ENCODE peak calls at places on chromosomes 11 and 22, in nine cellular contexts. Q, G, T, E, A, N, O, L and Y are unnamed samples.

GRCh38 chr22:49297286-49297870 is 530.3 kb downstream of the BRD1 start:
- DNase-seq in Q (peak; percentile 48), L (no peak), O (no peak), N (no peak), G (peak; percentile 11), E (no peak), T (no peak), A (no peak), Y (no peak)

GRCh38 chr22:35039625-35040024 is 26.3 kb upstream of the ISX start:
- DNase-seq in T (no peak), N (no peak), Q (no peak), E (no peak), O (no peak), L (no peak), G (no peak), A (no peak), Y (no peak)

GRCh38 chr11:32671051-32671450 is 87.4 kb downstream of the EIF3M start:
- DNase-seq in Q (no peak), A (no peak), L (no peak), T (no peak), E (no peak), G (no peak), N (no peak), O (no peak), Y (no peak)

GRCh38 chr22:28252539-28252938 is 333.5 kb upstream of the PITPNB start:
- DNase-seq in O (no peak), Q (no peak), E (no peak), T (no peak), N (no peak), G (no peak), A (no peak), L (no peak), Y (no peak)

GRCh38 chr11:62392506-62392905 is 26.3 kb upstream of the SCGB1A1 start:
- DNase-seq in T (no peak), G (no peak), O (no peak), N (no peak), A (no peak), L (no peak), E (no peak), Q (peak; percentile 18), Y (no peak)

GRCh38 chr11:106989056-106989455 is 29.2 kb downstream of the GUCY1A2 start:
- DNase-seq in T (peak; percentile 47), A (no peak), G (no peak), E (no peak), Q (no peak), O (no peak), L (no peak), N (peak; percentile 47), Y (no peak)

GRCh38 chr22:36083056-36083455 is 54.4 kb upstream of the RBFOX2 start:
- DNase-seq in Q (no peak), T (no peak), O (no peak), L (no peak), G (no peak), A (peak; percentile 27), N (no peak), E (no peak), Y (no peak)

GRCh38 chr11:67421421-67422031 is 6.0 kb downstream of the CARNS1 start:
- DNase-seq in G (no peak), L (no peak), O (no peak), E (no peak), T (no peak), A (no peak), N (no peak), Q (no peak), Y (no peak)

GRCh38 chr22:22030493-22031182 is 48.1 kb upstream of the TOP3B start:
- DNase-seq in N (no peak), G (no peak), Q (no peak), L (no peak), A (no peak), O (no peak), T (peak; percentile 40), E (peak; percentile 14), Y (peak; percentile 61)

GRCh38 chr11:21446939-21447590 is 745.8 kb upstream of the ANO5 start:
- DNase-seq in E (peak; percentile 15), N (no peak), A (no peak), G (no peak), Q (no peak), T (no peak), O (no peak), L (no peak), Y (no peak)

GRCh38 chr22:47610281-47610680 is 847.8 kb downstream of the TBC1D22A start:
- DNase-seq in E (no peak), O (no peak), N (no peak), G (no peak), A (no peak), L (no peak), T (no peak), Q (peak; percentile 50), Y (no peak)
- TF ChIP-seq CTCF in E (no peak), O (no peak), N (no peak), G (no peak), A (no peak), L (no peak), T (no peak), Q (no peak), Y (no peak)

GRCh38 chr11:130448416-130449068 is at the start of gene ADAMTS15:
- DNase-seq in A (peak; percentile 91), L (peak; percentile 51), G (peak; percentile 66), E (peak; percentile 83), T (peak; percentile 81), N (peak; percentile 97), Q (peak; percentile 93), O (no peak), Y (peak; percentile 81)

GRCh38 chr11:130448039-130448415 is 418 bp upstream of the ADAMTS15 start:
- DNase-seq in O (no peak), E (no peak), G (no peak), Q (no peak), N (no peak), T (no peak), L (no peak), A (no peak), Y (no peak)

GRCh38 chr11:130449246-130449990 is 973 bp downstream of the ADAMTS15 start:
- DNase-seq in T (peak; percentile 29), O (no peak), A (no peak), E (no peak), Q (peak; percentile 69), N (no peak), L (no peak), G (no peak), Y (no peak)

GRCh38 chr11:130451261-130452019 is 3.0 kb downstream of the ADAMTS15 start:
- DNase-seq in N (peak; percentile 76), E (no peak), T (peak; percentile 77), L (no peak), A (no peak), O (no peak), Q (no peak), G (no peak), Y (no peak)

DNA sequence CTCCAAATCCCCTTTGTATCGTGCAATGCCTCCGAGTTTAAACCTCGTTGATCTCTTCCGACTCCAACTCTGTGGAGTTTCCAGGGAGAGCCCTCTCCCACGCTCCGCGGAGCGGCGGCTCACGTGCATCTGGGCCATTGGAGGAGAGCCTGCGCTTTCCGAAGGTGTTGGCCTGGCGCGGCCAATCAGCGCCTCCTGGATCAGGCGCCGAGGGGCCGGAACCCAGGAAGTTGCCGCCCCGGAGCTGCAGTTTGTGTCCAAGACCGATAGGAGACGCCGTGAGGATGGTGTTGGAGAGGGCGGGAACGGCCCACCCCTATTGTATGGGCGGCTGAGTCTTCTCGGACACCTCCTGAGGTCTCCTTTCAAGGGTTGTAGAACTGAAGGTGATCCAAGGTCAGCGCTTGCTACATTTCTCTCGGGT is 1.6 kb downstream of the ADAMTS15 start:
- DNase-seq in T (peak; percentile 79), N (no peak), A (peak; percentile 92), L (no peak), O (no peak), E (no peak), G (peak; percentile 71), Q (peak; percentile 86), Y (peak; percentile 91)
- H3K4me3 ChIP-seq in T (peak overlapping the region; percentile 83), N (peak overlapping the region; percentile 94), A (peak overlapping the region; percentile 56), L (no peak overlapping the region), O (peak overlapping the region; percentile 54), E (peak overlapping the region; percentile 56), G (peak overlapping the region; percentile 61), Q (peak overlapping the region; percentile 62), Y (peak overlapping the region; percentile 70)

DNA sequence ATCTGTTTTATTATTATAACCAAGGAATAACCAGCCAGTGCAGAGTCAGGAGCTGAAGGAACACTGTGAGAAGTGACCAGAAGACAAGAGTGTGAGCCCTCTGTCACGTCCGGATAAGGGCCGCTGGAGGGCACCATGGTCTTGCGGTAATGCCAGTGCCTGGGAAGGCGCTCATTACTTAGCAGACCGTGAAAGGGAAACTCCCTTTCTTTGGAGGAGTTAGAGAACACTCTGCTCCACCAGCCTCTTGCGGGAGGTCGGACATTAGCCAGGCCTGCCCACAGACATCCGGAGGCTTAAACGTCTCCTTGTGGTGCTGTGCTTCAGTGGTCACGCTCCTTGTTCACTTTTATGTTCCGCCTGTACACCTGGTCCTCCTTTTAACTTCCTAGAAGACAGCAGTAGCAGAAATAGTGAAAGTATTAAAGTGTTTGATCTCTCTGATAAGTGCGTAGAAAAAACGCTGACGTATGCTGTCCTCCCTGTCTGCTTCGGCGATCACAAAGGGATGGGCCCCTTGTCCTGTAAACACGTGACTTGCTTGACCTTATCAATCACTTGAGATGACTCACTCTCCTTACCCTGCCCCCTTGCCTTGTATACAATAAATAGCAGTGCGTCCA is 120.6 kb upstream of the LMO1 start:
- DNase-seq in L (no peak), G (peak; percentile 15), O (no peak), T (peak; percentile 51), N (peak; percentile 23), A (peak; percentile 79), Q (peak; percentile 78), E (peak; percentile 22), Y (no peak)
- TF ChIP-seq CTCF in L (no peak), G (no peak), O (no peak), T (no peak), N (peak; percentile 26), A (no peak), Q (no peak), E (no peak), Y (no peak)

GRCh38 chr11:59173964-59174663 is 2.2 kb downstream of the DTX4 start:
- DNase-seq in A (peak; percentile 74), E (no peak), G (peak; percentile 64), Q (peak; percentile 86), O (no peak), T (peak; percentile 30), L (no peak), N (peak; percentile 67), Y (no peak)

GRCh38 chr11:59173080-59173963 is 1.4 kb downstream of the DTX4 start:
- DNase-seq in T (peak; percentile 15), A (no peak), N (no peak), G (peak; percentile 33), O (no peak), Q (peak; percentile 78), L (no peak), E (no peak), Y (peak; percentile 55)

GRCh38 chr11:59176330-59176729 is 4.4 kb downstream of the DTX4 start:
- DNase-seq in O (no peak), A (no peak), N (no peak), Q (no peak), G (no peak), T (no peak), L (no peak), E (no peak), Y (no peak)

GRCh38 chr11:59174664-59175033 is 2.7 kb downstream of the DTX4 start:
- DNase-seq in N (peak; percentile 94), T (no peak), Q (no peak), O (no peak), A (no peak), E (peak; percentile 24), L (no peak), G (no peak), Y (no peak)

DNA sequence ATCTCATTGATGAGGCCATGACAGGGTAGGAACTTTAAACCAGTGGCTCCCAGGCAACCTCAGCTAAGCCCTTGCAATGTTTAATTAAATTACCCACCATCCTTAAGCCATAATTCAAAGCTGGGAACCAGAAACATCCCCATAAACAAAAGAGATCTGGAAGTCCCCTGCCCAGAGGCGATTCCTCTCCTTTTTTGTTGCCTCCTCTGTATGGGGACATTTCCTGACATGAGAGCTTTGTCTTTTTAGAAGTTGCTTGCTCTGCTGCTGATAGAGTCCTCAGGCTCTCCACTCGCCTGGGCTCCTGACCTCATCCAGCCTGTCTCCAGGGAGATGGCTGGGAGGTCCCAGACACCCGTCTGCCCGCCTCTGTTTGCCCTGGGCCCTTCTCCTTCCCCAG is 3.2 kb downstream of the DTX4 start:
- DNase-seq in G (no peak), Q (peak; percentile 68), E (no peak), A (no peak), L (no peak), T (no peak), O (no peak), N (no peak), Y (no peak)
- H3K4me3 ChIP-seq in G (no peak overlapping the region), Q (no peak overlapping the region), E (no peak overlapping the region), A (no peak overlapping the region), L (no peak overlapping the region), T (no peak overlapping the region), O (no peak overlapping the region), N (peak overlapping the region; percentile 48), Y (no peak overlapping the region)